ENCODE peak calls at places on chromosomes 11 and 22, in nine cellular contexts. One of them, this sample, is unnamed.

GRCh38 chr22:20111689-20112622 is 3.9 kb upstream of the RANBP1 start:
- DNase-seq in kidney tubule cell: no peak
- DNase-seq in CD8-positive, alpha-beta T cell: no peak
- DNase-seq in substantia nigra: no peak
- DNase-seq in right lobe of liver: peak; percentile 16
- DNase-seq in SK-N-MC: no peak
- DNase-seq in EL: no peak
- DNase-seq in neural progenitor cell: no peak
- DNase-seq in immature natural killer cell: no peak
- DNase-seq in this sample: peak; percentile 39

GRCh38 chr11:61885166-61885778 is 6.1 kb downstream of the FADS3 start:
- DNase-seq in right lobe of liver: no peak
- DNase-seq in immature natural killer cell: no peak
- DNase-seq in substantia nigra: no peak
- DNase-seq in CD8-positive, alpha-beta T cell: no peak
- DNase-seq in SK-N-MC: no peak
- DNase-seq in neural progenitor cell: peak; percentile 23
- DNase-seq in kidney tubule cell: no peak
- DNase-seq in EL: no peak
- DNase-seq in this sample: peak; percentile 21

GRCh38 chr22:37032535-37033460 is 13.3 kb downstream of the MPST start:
- DNase-seq in EL: peak; percentile 25
- DNase-seq in immature natural killer cell: no peak
- DNase-seq in SK-N-MC: no peak
- DNase-seq in right lobe of liver: peak; percentile 85
- DNase-seq in substantia nigra: no peak
- DNase-seq in neural progenitor cell: no peak
- DNase-seq in CD8-positive, alpha-beta T cell: no peak
- DNase-seq in kidney tubule cell: peak; percentile 92
- DNase-seq in this sample: no peak

GRCh38 chr11:36073411-36074203 is 129.7 kb downstream of the LDLRAD3 start:
- DNase-seq in right lobe of liver: peak; percentile 40
- DNase-seq in CD8-positive, alpha-beta T cell: no peak
- DNase-seq in substantia nigra: peak; percentile 69
- DNase-seq in kidney tubule cell: peak; percentile 65
- DNase-seq in SK-N-MC: no peak
- DNase-seq in neural progenitor cell: peak; percentile 45
- DNase-seq in immature natural killer cell: no peak
- DNase-seq in EL: peak; percentile 75
- DNase-seq in this sample: peak; percentile 7

GRCh38 chr11:69965821-69966582 is 112.1 kb upstream of the ANO1 start:
- DNase-seq in SK-N-MC: no peak
- DNase-seq in right lobe of liver: no peak
- DNase-seq in EL: no peak
- DNase-seq in immature natural killer cell: no peak
- DNase-seq in neural progenitor cell: no peak
- DNase-seq in CD8-positive, alpha-beta T cell: no peak
- DNase-seq in substantia nigra: no peak
- DNase-seq in kidney tubule cell: peak; percentile 21
- DNase-seq in this sample: no peak

GRCh38 chr11:122898799-122899198 is 16.2 kb downstream of the JHY start:
- DNase-seq in right lobe of liver: no peak
- DNase-seq in SK-N-MC: no peak
- DNase-seq in neural progenitor cell: no peak
- DNase-seq in kidney tubule cell: no peak
- DNase-seq in substantia nigra: no peak
- DNase-seq in EL: no peak
- DNase-seq in CD8-positive, alpha-beta T cell: no peak
- DNase-seq in immature natural killer cell: no peak
- DNase-seq in this sample: no peak

GRCh38 chr11:117871160-117871559 is 5.3 kb downstream of the FXYD6 start:
- DNase-seq in neural progenitor cell: no peak
- DNase-seq in kidney tubule cell: no peak
- DNase-seq in CD8-positive, alpha-beta T cell: no peak
- DNase-seq in right lobe of liver: no peak
- DNase-seq in SK-N-MC: no peak
- DNase-seq in immature natural killer cell: no peak
- DNase-seq in EL: no peak
- DNase-seq in substantia nigra: no peak
- DNase-seq in this sample: no peak

GRCh38 chr11:12164061-12165014 is 53.9 kb downstream of the MICAL2 start:
- DNase-seq in neural progenitor cell: no peak
- DNase-seq in immature natural killer cell: no peak
- DNase-seq in EL: peak; percentile 88
- DNase-seq in substantia nigra: peak; percentile 13
- DNase-seq in kidney tubule cell: peak; percentile 94
- DNase-seq in SK-N-MC: no peak
- DNase-seq in right lobe of liver: no peak
- DNase-seq in CD8-positive, alpha-beta T cell: no peak
- DNase-seq in this sample: peak; percentile 16

GRCh38 chr11:44443836-44444769 is 121.4 kb upstream of the CD82 start:
- DNase-seq in neural progenitor cell: peak; percentile 50
- DNase-seq in kidney tubule cell: no peak
- DNase-seq in CD8-positive, alpha-beta T cell: no peak
- DNase-seq in immature natural killer cell: no peak
- DNase-seq in substantia nigra: no peak
- DNase-seq in SK-N-MC: no peak
- DNase-seq in EL: no peak
- DNase-seq in right lobe of liver: no peak
- DNase-seq in this sample: peak; percentile 53